ENCODE peak calls at places on chromosome 19, in ten cellular contexts. L is CD8-positive, alpha-beta T cell; K is AG10803; P is uterus; G is cardiac fibroblast; O is lung; D is OCI-LY7; N is esophagus muscularis mucosa; R is heart left ventricle; J is BJ. C is an unnamed sample.

GRCh38 chr19:21398851-21399250 is 1.9 kb downstream of the ZNF493 start:
- DNase-seq in D (no peak), K (peak), N (no peak), P (no peak), L (no peak), J (no peak), R (no peak), G (peak), O (no peak), C (peak)

GRCh38 chr19:19514215-19514633 is 1.1 kb downstream of the TSSK6 start:
- DNase-seq in G (peak), R (peak), L (no peak), K (peak), D (no peak), N (no peak), P (no peak), J (no peak), O (peak), C (peak)

GRCh38 chr19:1154731-1155351 is 19.2 kb downstream of the SBNO2 start:
- DNase-seq in G (peak), K (peak), J (peak), N (no peak), R (peak), P (peak), O (peak), L (no peak), D (no peak), C (peak)

GRCh38 chr19:58038688-58039204 is 4.9 kb downstream of the ZSCAN1 start:
- DNase-seq in O (no peak), D (no peak), K (no peak), L (no peak), G (no peak), J (no peak), N (no peak), R (no peak), P (no peak), C (no peak)

GRCh38 chr19:13002970-13003540 is 7.8 kb downstream of the NFIX start:
- DNase-seq in R (no peak), P (no peak), N (no peak), D (no peak), G (no peak), K (no peak), J (no peak), L (no peak), O (no peak), C (no peak)

GRCh38 chr19:3068071-3068470 is 5.8 kb upstream of the TLE5 start:
- DNase-seq in L (no peak), N (no peak), G (no peak), P (no peak), O (no peak), J (no peak), R (no peak), K (no peak), D (no peak), C (no peak)

GRCh38 chr19:40640744-40641143 is 39.6 kb downstream of the LTBP4 start:
- DNase-seq in J (no peak), O (no peak), P (no peak), N (no peak), K (peak), R (no peak), L (no peak), D (peak), G (peak), C (peak)

GRCh38 chr19:35267818-35268545 is 780 bp upstream of the USF2 start:
- DNase-seq in O (peak), L (peak), D (peak), K (peak), G (peak), P (peak), R (peak), N (no peak), J (no peak), C (peak)

GRCh38 chr19:51586103-51586728 is 15.1 kb downstream of the ZNF175 start:
- DNase-seq in N (no peak), K (no peak), G (no peak), O (no peak), R (no peak), D (no peak), J (no peak), P (no peak), L (no peak), C (no peak)

GRCh38 chr19:48970923-48971395 is 5.8 kb downstream of the FTL start:
- DNase-seq in D (peak), K (peak), N (no peak), G (peak), J (no peak), L (peak), P (peak), R (peak), O (peak), C (peak)

GRCh38 chr19:50383307-50383851 is 768 bp upstream of the POLD1 start:
- DNase-seq in J (no peak), R (no peak), D (no peak), K (no peak), L (no peak), O (no peak), P (no peak), G (no peak), N (no peak), C (no peak)

GRCh38 chr19:5436101-5436947 is 18.9 kb upstream of the ZNRF4 start:
- DNase-seq in L (no peak), D (no peak), P (no peak), K (peak), R (peak), O (no peak), J (peak), G (peak), N (no peak), C (peak)

GRCh38 chr19:49114630-49115363 is 627 bp downstream of the LIN7B start:
- DNase-seq in D (peak), K (peak), J (no peak), O (peak), R (peak), N (no peak), G (peak), P (peak), L (peak), C (peak)

GRCh38 chr19:4866595-4867424 is 657 bp downstream of the PLIN3 start:
- DNase-seq in P (peak), K (peak), L (no peak), D (peak), J (no peak), G (peak), N (no peak), R (peak), O (peak), C (peak)

GRCh38 chr19:4437103-4437502 is 20.5 kb downstream of the UBXN6 start:
- DNase-seq in J (no peak), G (no peak), N (no peak), P (no peak), L (no peak), R (no peak), K (no peak), O (no peak), D (no peak), C (no peak)

GRCh38 chr19:43708716-43709115 is 7.2 kb upstream of the IRGC start:
- DNase-seq in K (no peak), P (no peak), R (no peak), J (no peak), L (no peak), N (no peak), G (no peak), O (no peak), D (no peak), C (no peak)

GRCh38 chr19:44552324-44552723 is 22.8 kb upstream of the CEACAM20 start:
- DNase-seq in R (no peak), L (no peak), G (peak), J (no peak), D (peak), O (peak), N (no peak), K (peak), P (no peak), C (peak)

GRCh38 chr19:47068876-47069406 is 20.5 kb upstream of the TMEM160 start:
- DNase-seq in K (no peak), R (no peak), D (no peak), J (no peak), L (no peak), G (no peak), O (no peak), P (no peak), N (no peak), C (no peak)

GRCh38 chr19:19402656-19403372 is 2.7 kb upstream of the GATAD2A start:
- DNase-seq in G (peak), K (peak), J (no peak), O (no peak), R (no peak), D (no peak), N (no peak), P (no peak), L (no peak), C (peak)

GRCh38 chr19:34373601-34374288 is 8.7 kb downstream of the GPI start:
- DNase-seq in K (no peak), R (no peak), L (no peak), O (no peak), G (no peak), N (no peak), J (no peak), P (no peak), D (no peak), C (no peak)

GRCh38 chr19:19606021-19606420 is 12.5 kb downstream of the PBX4 start:
- DNase-seq in N (no peak), L (no peak), O (no peak), G (no peak), D (no peak), K (no peak), P (no peak), J (no peak), R (no peak), C (no peak)

GRCh38 chr19:54431255-54431838 is 16.1 kb downstream of the TTYH1 start:
- DNase-seq in J (no peak), G (no peak), O (peak), N (no peak), P (no peak), D (no peak), K (no peak), R (no peak), L (no peak), C (peak)

GRCh38 chr19:52993342-52994178 is 20.2 kb upstream of the ERVV-1 start:
- DNase-seq in L (peak), R (peak), G (peak), P (peak), N (no peak), J (peak), K (peak), D (peak), O (peak), C (peak)
- TF ChIP-seq CTCF in L (peak), R (peak), G (peak), P (peak), N (peak), J (no peak), K (peak), D (peak), O (no peak), C (peak)

DNA sequence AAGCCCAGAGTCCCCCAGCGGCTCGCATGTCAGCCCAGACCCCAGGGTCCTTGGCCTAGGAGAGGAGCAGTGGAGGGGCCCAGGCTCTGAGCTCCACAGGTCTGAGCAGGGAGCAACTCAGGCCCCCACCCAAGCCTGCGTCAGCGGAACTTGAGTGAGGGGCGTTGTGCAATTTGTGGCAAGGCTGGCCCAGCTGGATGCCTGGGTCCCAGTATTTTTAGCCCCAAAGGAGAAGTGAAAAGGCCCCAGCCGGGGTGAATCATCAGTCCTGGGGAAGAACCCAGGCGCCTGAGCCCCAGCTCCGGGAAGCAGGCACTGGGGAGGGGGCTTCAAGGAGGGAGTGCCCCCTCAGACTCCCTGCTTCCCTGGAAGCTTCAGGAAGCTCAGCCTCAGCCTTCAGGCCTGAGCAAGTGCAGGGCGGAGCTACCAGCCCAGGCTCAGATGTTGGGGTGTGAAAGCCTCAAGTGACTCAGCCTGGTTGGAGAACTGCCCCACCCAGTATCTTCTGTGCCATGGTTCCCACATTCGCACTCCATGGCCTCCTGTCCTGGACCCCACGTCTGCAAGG is 7.2 kb downstream of the MED29 start:
- DNase-seq in J (peak), P (peak), N (no peak), D (no peak), O (peak), K (peak), G (peak), L (no peak), R (peak), C (peak)
- H3K4me3 ChIP-seq in J (no peak), P (no peak), N (peak), D (peak), O (peak), K (no peak), G (no peak), L (peak), R (no peak), C (no peak)

DNA sequence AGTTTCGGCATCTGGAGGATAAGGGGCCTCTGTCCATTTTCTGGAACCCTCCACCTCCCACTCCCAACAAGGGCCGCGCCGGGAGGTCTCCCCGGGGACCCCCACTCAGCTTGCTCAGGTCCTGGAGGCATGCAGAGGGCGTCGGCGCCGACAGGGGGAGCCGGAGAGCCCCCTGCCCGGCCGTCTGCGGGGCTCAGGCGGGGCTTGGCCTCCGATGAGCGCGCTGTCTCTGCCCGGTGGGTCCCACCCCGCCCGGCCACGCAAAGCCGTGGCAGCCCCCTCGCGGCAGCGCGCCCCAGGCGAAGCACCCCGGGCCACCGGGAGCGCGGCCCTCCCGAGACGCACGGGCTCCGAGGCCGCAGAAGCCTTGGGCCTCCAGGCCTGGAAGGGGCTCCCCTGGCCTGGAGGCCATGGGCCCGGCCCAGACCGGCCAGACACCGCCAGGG is 149.7 kb upstream of the ZNF536 start:
- DNase-seq in P (no peak), L (no peak), N (no peak), K (no peak), R (no peak), D (no peak), O (no peak), J (no peak), G (no peak), C (no peak)
- TF ChIP-seq CTCF in P (no peak), L (peak), N (no peak), K (peak), R (peak), D (peak), O (peak), J (peak), G (peak), C (peak)

DNA sequence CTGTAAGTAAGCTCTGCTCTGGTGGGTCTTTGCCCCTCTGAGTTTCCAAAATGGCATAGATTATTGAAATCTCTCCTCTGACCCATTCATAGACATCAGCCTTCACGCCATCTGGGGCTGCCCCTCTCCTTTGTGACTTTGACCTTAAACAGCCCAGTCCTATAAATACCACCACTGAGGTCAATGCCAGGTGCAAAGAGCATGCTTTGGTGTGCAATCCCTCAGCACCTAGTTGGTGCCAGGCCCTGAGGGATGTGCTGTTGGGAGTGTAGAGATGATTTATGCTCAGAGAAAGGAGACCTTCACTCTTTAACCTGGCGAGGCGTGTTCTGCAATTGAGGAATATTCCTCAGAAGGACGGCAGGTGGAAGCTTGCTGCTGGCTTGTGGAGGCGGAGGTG is 121.7 kb upstream of the TSHZ3 start:
- DNase-seq in J (no peak), D (no peak), G (no peak), R (no peak), O (no peak), K (no peak), L (no peak), P (no peak), N (peak), C (no peak)
- H3K4me3 ChIP-seq in J (no peak), D (no peak), G (no peak), R (no peak), O (no peak), K (no peak), L (no peak), P (no peak), N (no peak), C (no peak)

GRCh38 chr19:45913874-45914830 is at the start of gene NANOS2:
- DNase-seq in R (peak), G (peak), L (no peak), O (no peak), N (no peak), J (no peak), D (peak), P (no peak), K (no peak), C (peak)
- TF ChIP-seq CTCF in R (no peak), G (peak), L (no peak), O (no peak), N (no peak), J (no peak), D (peak), P (no peak), K (no peak), C (peak)

GRCh38 chr19:17405250-17406038 is at the start of gene BST2:
- DNase-seq in P (peak), G (peak), K (peak), N (no peak), O (peak), R (no peak), J (no peak), D (peak), L (no peak), C (peak)

GRCh38 chr19:17404621-17405249 is 695 bp downstream of the BST2 start:
- DNase-seq in K (no peak), N (no peak), D (no peak), G (no peak), O (no peak), L (no peak), P (no peak), J (no peak), R (no peak), C (no peak)

GRCh38 chr19:17406039-17406886 is 833 bp upstream of the BST2 start:
- DNase-seq in P (no peak), K (peak), D (no peak), O (no peak), N (no peak), R (no peak), L (no peak), J (no peak), G (no peak), C (no peak)

GRCh38 chr19:17404015-17404414 is 1.4 kb downstream of the BST2 start:
- DNase-seq in R (no peak), O (no peak), G (no peak), D (no peak), P (no peak), K (no peak), J (no peak), N (no peak), L (no peak), C (no peak)

GRCh38 chr19:17406887-17407196 is 1.4 kb upstream of the BST2 start:
- DNase-seq in N (no peak), L (no peak), O (no peak), K (no peak), R (no peak), G (no peak), J (no peak), P (no peak), D (peak), C (no peak)
- H3K4me3 ChIP-seq in N (peak), L (peak), O (no peak), K (no peak), R (peak), G (no peak), J (no peak), P (no peak), D (peak), C (no peak)

GRCh38 chr19:37991841-37992248 is 84.8 kb downstream of the SIPA1L3 start:
- DNase-seq in K (no peak), D (no peak), P (no peak), O (no peak), N (no peak), J (no peak), R (no peak), L (no peak), G (no peak), C (no peak)

GRCh38 chr19:37988758-37989635 is 82.0 kb downstream of the SIPA1L3 start:
- DNase-seq in R (peak), O (no peak), P (no peak), G (no peak), J (no peak), D (no peak), N (no peak), L (no peak), K (no peak), C (no peak)

GRCh38 chr19:37991176-37991835 is 84.3 kb downstream of the SIPA1L3 start:
- DNase-seq in G (no peak), R (no peak), J (no peak), O (no peak), L (no peak), N (no peak), D (no peak), P (no peak), K (no peak), C (peak)

GRCh38 chr19:37989855-37990254 is 82.8 kb downstream of the SIPA1L3 start:
- DNase-seq in O (peak), D (no peak), N (no peak), K (no peak), P (no peak), G (no peak), L (no peak), R (no peak), J (no peak), C (no peak)

DNA sequence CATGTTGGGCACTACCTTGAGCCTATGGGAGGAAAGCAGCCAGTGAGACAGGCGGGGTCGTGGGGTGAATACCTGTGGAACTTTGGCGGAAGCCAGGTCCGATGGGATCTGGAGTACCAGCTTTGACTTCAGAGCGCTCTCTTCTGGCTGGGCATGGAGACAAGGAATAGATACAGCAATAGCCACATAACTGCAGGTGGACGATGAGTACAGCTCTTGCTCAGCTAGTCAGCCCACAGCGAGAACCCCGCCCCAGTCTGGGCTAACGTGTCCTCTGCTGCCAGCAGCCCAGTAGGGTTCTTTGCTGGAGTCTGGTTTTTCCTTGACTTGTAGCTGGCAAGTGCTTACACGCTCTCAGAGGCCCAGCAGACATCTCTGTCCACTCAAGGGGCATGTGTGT is 83.4 kb downstream of the SIPA1L3 start:
- DNase-seq in D (no peak), J (no peak), R (no peak), O (peak), G (no peak), L (no peak), N (no peak), K (no peak), P (no peak), C (no peak)
- TF ChIP-seq CTCF in D (no peak), J (no peak), R (no peak), O (no peak), G (no peak), L (no peak), N (no peak), K (no peak), P (no peak), C (no peak)

GRCh38 chr19:36604656-36605100 is 435 bp upstream of the ZNF382 start:
- DNase-seq in O (peak), N (no peak), J (no peak), D (no peak), K (peak), L (peak), G (peak), R (peak), P (peak), C (peak)

GRCh38 chr19:36605101-36605838 is at the start of gene ZNF382:
- DNase-seq in R (peak), D (no peak), J (peak), P (peak), N (peak), O (peak), G (peak), L (peak), K (peak), C (peak)

DNA sequence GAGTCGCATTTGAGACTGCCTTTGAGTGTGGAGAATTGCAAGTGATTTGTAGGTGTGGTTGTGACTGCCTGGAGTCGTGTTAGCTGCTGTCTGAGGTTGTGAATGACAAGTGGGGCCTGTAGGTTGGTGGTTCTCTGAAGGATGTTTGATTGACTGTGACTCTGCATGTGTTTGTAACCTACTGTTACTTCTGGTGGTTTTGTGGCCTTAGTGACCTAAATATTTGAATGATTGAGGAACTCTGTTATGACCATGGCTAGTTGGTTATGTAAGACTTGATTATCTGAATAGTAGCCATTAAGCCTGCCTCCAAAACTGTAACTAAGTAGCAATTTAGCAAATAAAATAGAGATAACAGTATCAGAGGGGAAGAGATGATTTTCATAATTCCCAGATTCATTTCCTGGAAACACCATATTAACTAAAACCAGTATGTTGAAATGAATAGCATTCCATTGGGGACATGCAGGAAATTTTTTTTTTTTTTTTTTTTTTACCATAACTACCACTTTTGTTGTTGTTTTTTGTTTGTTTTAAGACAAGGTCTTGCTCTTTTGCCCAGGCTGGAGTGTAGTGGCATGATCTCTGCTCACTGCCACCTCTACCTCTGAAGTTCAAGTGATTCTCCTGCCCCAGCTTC is 846 bp downstream of the ZNF382 start:
- DNase-seq in K (peak), R (no peak), D (no peak), G (peak), O (no peak), J (no peak), N (no peak), L (no peak), P (no peak), C (no peak)
- H3K4me3 ChIP-seq in K (peak), R (peak), D (no peak), G (peak), O (peak), J (peak), N (peak), L (peak), P (peak), C (peak)